ENCODE peak calls at places on chromosomes 2 and 18, in nine cellular contexts. One of them, this sample, is unnamed.

GRCh38 chr18:23099621-23100020 is 35.7 kb upstream of the CABLES1 start:
- DNase-seq in AG09309: no peak
- DNase-seq in adrenal gland: no peak
- DNase-seq in left ventricle myocardium inferior: no peak
- DNase-seq in OCI-LY7: no peak
- DNase-seq in cardiac muscle cell: no peak
- DNase-seq in fibroblast of mammary gland: no peak
- DNase-seq in fibroblast of the aortic adventitia: no peak
- DNase-seq in fibroblast of pulmonary artery: no peak
- DNase-seq in this sample: no peak

GRCh38 chr2:175062787-175063585 is 57.8 kb upstream of the CHN1 start:
- DNase-seq in AG09309: no peak
- DNase-seq in OCI-LY7: peak
- DNase-seq in cardiac muscle cell: no peak
- DNase-seq in left ventricle myocardium inferior: no peak
- DNase-seq in fibroblast of mammary gland: no peak
- DNase-seq in fibroblast of pulmonary artery: no peak
- DNase-seq in fibroblast of the aortic adventitia: no peak
- DNase-seq in adrenal gland: no peak
- DNase-seq in this sample: no peak

GRCh38 chr2:171811229-171811628 is 82.8 kb downstream of the SLC25A12 start:
- DNase-seq in OCI-LY7: peak
- DNase-seq in fibroblast of the aortic adventitia: peak
- DNase-seq in cardiac muscle cell: peak
- DNase-seq in fibroblast of pulmonary artery: peak
- DNase-seq in adrenal gland: no peak
- DNase-seq in fibroblast of mammary gland: peak
- DNase-seq in AG09309: no peak
- DNase-seq in left ventricle myocardium inferior: no peak
- DNase-seq in this sample: peak

GRCh38 chr2:215505044-215505786 is 69.3 kb upstream of the FN1 start:
- DNase-seq in OCI-LY7: no peak
- DNase-seq in adrenal gland: no peak
- DNase-seq in cardiac muscle cell: no peak
- DNase-seq in left ventricle myocardium inferior: no peak
- DNase-seq in fibroblast of mammary gland: peak
- DNase-seq in fibroblast of pulmonary artery: peak
- DNase-seq in AG09309: peak
- DNase-seq in fibroblast of the aortic adventitia: peak
- DNase-seq in this sample: peak

GRCh38 chr2:164841719-164842623 is at the start of gene COBLL1:
- DNase-seq in fibroblast of the aortic adventitia: peak
- DNase-seq in fibroblast of pulmonary artery: peak
- DNase-seq in fibroblast of mammary gland: peak
- DNase-seq in AG09309: no peak
- DNase-seq in left ventricle myocardium inferior: peak
- DNase-seq in adrenal gland: peak
- DNase-seq in cardiac muscle cell: peak
- DNase-seq in OCI-LY7: peak
- DNase-seq in this sample: peak

GRCh38 chr2:136328396-136328795 is 210.4 kb upstream of the CXCR4 start:
- DNase-seq in cardiac muscle cell: no peak
- DNase-seq in AG09309: no peak
- DNase-seq in adrenal gland: no peak
- DNase-seq in fibroblast of mammary gland: no peak
- DNase-seq in left ventricle myocardium inferior: no peak
- DNase-seq in fibroblast of the aortic adventitia: no peak
- DNase-seq in fibroblast of pulmonary artery: no peak
- DNase-seq in OCI-LY7: no peak
- DNase-seq in this sample: no peak

GRCh38 chr2:23532311-23533013 is 147.5 kb downstream of the KLHL29 start:
- DNase-seq in cardiac muscle cell: peak
- DNase-seq in fibroblast of pulmonary artery: no peak
- DNase-seq in fibroblast of the aortic adventitia: no peak
- DNase-seq in adrenal gland: no peak
- DNase-seq in left ventricle myocardium inferior: no peak
- DNase-seq in OCI-LY7: no peak
- DNase-seq in AG09309: no peak
- DNase-seq in fibroblast of mammary gland: no peak
- DNase-seq in this sample: peak

GRCh38 chr18:76453057-76453561 is 41.9 kb downstream of the ZNF516 start:
- DNase-seq in fibroblast of mammary gland: no peak
- DNase-seq in fibroblast of pulmonary artery: no peak
- DNase-seq in adrenal gland: no peak
- DNase-seq in AG09309: no peak
- DNase-seq in OCI-LY7: no peak
- DNase-seq in cardiac muscle cell: no peak
- DNase-seq in left ventricle myocardium inferior: no peak
- DNase-seq in fibroblast of the aortic adventitia: no peak
- DNase-seq in this sample: no peak

GRCh38 chr2:17146358-17146757 is 371.9 kb downstream of the RAD51AP2 start:
- DNase-seq in fibroblast of pulmonary artery: no peak
- DNase-seq in left ventricle myocardium inferior: no peak
- DNase-seq in OCI-LY7: no peak
- DNase-seq in fibroblast of the aortic adventitia: no peak
- DNase-seq in fibroblast of mammary gland: no peak
- DNase-seq in adrenal gland: no peak
- DNase-seq in AG09309: no peak
- DNase-seq in cardiac muscle cell: no peak
- DNase-seq in this sample: no peak

GRCh38 chr2:156901373-156902031 is 356.0 kb upstream of the GALNT5 start:
- DNase-seq in left ventricle myocardium inferior: no peak
- DNase-seq in cardiac muscle cell: no peak
- DNase-seq in fibroblast of mammary gland: peak
- DNase-seq in OCI-LY7: no peak
- DNase-seq in fibroblast of the aortic adventitia: peak
- DNase-seq in adrenal gland: no peak
- DNase-seq in AG09309: no peak
- DNase-seq in fibroblast of pulmonary artery: peak
- DNase-seq in this sample: peak

GRCh38 chr18:23337599-23338444 is 115.3 kb upstream of the RIOK3 start:
- DNase-seq in OCI-LY7: no peak
- DNase-seq in fibroblast of the aortic adventitia: no peak
- DNase-seq in AG09309: no peak
- DNase-seq in adrenal gland: no peak
- DNase-seq in fibroblast of pulmonary artery: peak
- DNase-seq in fibroblast of mammary gland: peak
- DNase-seq in left ventricle myocardium inferior: no peak
- DNase-seq in cardiac muscle cell: no peak
- DNase-seq in this sample: peak

GRCh38 chr18:46199515-46200147 is 95.4 kb downstream of the HAUS1 start:
- DNase-seq in fibroblast of pulmonary artery: peak
- DNase-seq in fibroblast of the aortic adventitia: peak
- DNase-seq in fibroblast of mammary gland: peak
- DNase-seq in cardiac muscle cell: no peak
- DNase-seq in adrenal gland: no peak
- DNase-seq in AG09309: no peak
- DNase-seq in left ventricle myocardium inferior: no peak
- DNase-seq in OCI-LY7: no peak
- DNase-seq in this sample: peak

GRCh38 chr2:7012141-7012809 is 95.1 kb downstream of the RNF144A start:
- DNase-seq in cardiac muscle cell: peak
- DNase-seq in fibroblast of pulmonary artery: peak
- DNase-seq in AG09309: peak
- DNase-seq in adrenal gland: no peak
- DNase-seq in OCI-LY7: no peak
- DNase-seq in fibroblast of the aortic adventitia: peak
- DNase-seq in fibroblast of mammary gland: peak
- DNase-seq in left ventricle myocardium inferior: no peak
- DNase-seq in this sample: peak

GRCh38 chr2:15937882-15938802 is 2.2 kb upstream of the MYCN start:
- DNase-seq in AG09309: no peak
- DNase-seq in fibroblast of the aortic adventitia: no peak
- DNase-seq in fibroblast of mammary gland: no peak
- DNase-seq in fibroblast of pulmonary artery: no peak
- DNase-seq in left ventricle myocardium inferior: no peak
- DNase-seq in cardiac muscle cell: no peak
- DNase-seq in adrenal gland: no peak
- DNase-seq in OCI-LY7: no peak
- DNase-seq in this sample: no peak

GRCh38 chr2:118856978-118857676 is 9.7 kb upstream of the EN1 start:
- DNase-seq in fibroblast of mammary gland: no peak
- DNase-seq in cardiac muscle cell: no peak
- DNase-seq in AG09309: no peak
- DNase-seq in left ventricle myocardium inferior: no peak
- DNase-seq in OCI-LY7: no peak
- DNase-seq in adrenal gland: no peak
- DNase-seq in fibroblast of pulmonary artery: no peak
- DNase-seq in fibroblast of the aortic adventitia: no peak
- DNase-seq in this sample: no peak

DNA sequence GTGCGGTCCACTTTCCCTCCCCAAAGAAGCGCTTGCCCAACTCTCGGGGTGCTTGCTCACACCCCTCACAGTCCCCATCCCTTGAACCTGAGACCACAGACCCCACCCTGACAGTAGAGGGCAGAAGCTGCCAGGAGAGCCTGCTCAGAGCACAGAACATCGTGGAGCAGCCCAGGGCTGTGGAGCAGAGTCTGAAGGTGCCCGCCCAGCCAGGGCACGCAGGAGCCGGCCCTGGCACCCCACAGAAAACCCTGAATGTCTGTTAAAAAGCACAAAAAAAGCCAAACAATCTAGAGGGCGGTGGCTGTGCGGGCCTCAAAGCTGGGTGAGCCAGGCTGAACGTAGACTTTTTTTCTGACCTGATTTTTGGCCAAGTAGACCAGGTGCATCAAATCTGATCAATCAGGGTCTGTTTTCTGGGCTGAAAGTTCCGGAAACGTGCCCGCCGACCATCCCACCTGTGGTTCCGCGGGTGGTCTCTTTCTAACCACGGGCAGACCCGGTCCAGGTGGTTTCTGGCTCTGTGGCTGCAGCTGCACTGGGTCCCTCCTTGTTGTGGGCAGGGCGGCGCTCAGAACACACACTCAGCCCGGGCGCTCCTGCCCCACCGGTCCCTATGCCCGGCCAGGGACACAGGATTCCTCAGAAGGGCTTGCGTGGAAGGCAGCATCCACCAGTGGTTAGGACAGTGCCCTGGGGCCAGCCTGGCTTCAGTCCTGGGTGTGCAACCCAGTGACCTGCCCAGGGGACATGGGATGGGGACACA is 66.3 kb downstream of the SLC66A2 start:
- DNase-seq in cardiac muscle cell: no peak
- DNase-seq in fibroblast of pulmonary artery: no peak
- DNase-seq in fibroblast of the aortic adventitia: no peak
- DNase-seq in fibroblast of mammary gland: no peak
- DNase-seq in OCI-LY7: peak
- DNase-seq in adrenal gland: no peak
- DNase-seq in AG09309: no peak
- DNase-seq in left ventricle myocardium inferior: no peak
- DNase-seq in this sample: no peak
- TF ChIP-seq CTCF in cardiac muscle cell: no peak
- TF ChIP-seq CTCF in fibroblast of pulmonary artery: no peak
- TF ChIP-seq CTCF in fibroblast of the aortic adventitia: no peak
- TF ChIP-seq CTCF in fibroblast of mammary gland: no peak
- TF ChIP-seq CTCF in OCI-LY7: peak
- TF ChIP-seq CTCF in adrenal gland: no peak
- TF ChIP-seq CTCF in AG09309: no peak
- TF ChIP-seq CTCF in left ventricle myocardium inferior: no peak
- TF ChIP-seq CTCF in this sample: no peak

GRCh38 chr2:95012881-95013550 is 12.5 kb upstream of the MAL start:
- DNase-seq in fibroblast of mammary gland: peak
- DNase-seq in left ventricle myocardium inferior: no peak
- DNase-seq in cardiac muscle cell: no peak
- DNase-seq in OCI-LY7: no peak
- DNase-seq in fibroblast of pulmonary artery: no peak
- DNase-seq in adrenal gland: no peak
- DNase-seq in fibroblast of the aortic adventitia: no peak
- DNase-seq in AG09309: no peak
- DNase-seq in this sample: no peak

GRCh38 chr2:95016616-95017307 is 8.7 kb upstream of the MAL start:
- DNase-seq in adrenal gland: no peak
- DNase-seq in fibroblast of pulmonary artery: no peak
- DNase-seq in cardiac muscle cell: no peak
- DNase-seq in OCI-LY7: no peak
- DNase-seq in AG09309: no peak
- DNase-seq in fibroblast of mammary gland: no peak
- DNase-seq in fibroblast of the aortic adventitia: no peak
- DNase-seq in left ventricle myocardium inferior: no peak
- DNase-seq in this sample: no peak

GRCh38 chr2:95015261-95015918 is 10.1 kb upstream of the MAL start:
- DNase-seq in left ventricle myocardium inferior: no peak
- DNase-seq in AG09309: no peak
- DNase-seq in OCI-LY7: no peak
- DNase-seq in adrenal gland: no peak
- DNase-seq in fibroblast of pulmonary artery: no peak
- DNase-seq in cardiac muscle cell: no peak
- DNase-seq in fibroblast of mammary gland: no peak
- DNase-seq in fibroblast of the aortic adventitia: no peak
- DNase-seq in this sample: no peak

GRCh38 chr2:95013726-95014125 is 11.8 kb upstream of the MAL start:
- DNase-seq in adrenal gland: no peak
- DNase-seq in fibroblast of mammary gland: no peak
- DNase-seq in fibroblast of the aortic adventitia: no peak
- DNase-seq in left ventricle myocardium inferior: no peak
- DNase-seq in fibroblast of pulmonary artery: no peak
- DNase-seq in cardiac muscle cell: no peak
- DNase-seq in AG09309: no peak
- DNase-seq in OCI-LY7: no peak
- DNase-seq in this sample: no peak

GRCh38 chr2:95014126-95014708 is 11.3 kb upstream of the MAL start:
- DNase-seq in adrenal gland: no peak
- DNase-seq in left ventricle myocardium inferior: no peak
- DNase-seq in fibroblast of mammary gland: no peak
- DNase-seq in fibroblast of pulmonary artery: no peak
- DNase-seq in cardiac muscle cell: no peak
- DNase-seq in AG09309: no peak
- DNase-seq in fibroblast of the aortic adventitia: no peak
- DNase-seq in OCI-LY7: no peak
- DNase-seq in this sample: no peak
- H3K4me3 ChIP-seq in adrenal gland: no peak
- H3K4me3 ChIP-seq in left ventricle myocardium inferior: no peak
- H3K4me3 ChIP-seq in fibroblast of mammary gland: no peak
- H3K4me3 ChIP-seq in fibroblast of pulmonary artery: no peak
- H3K4me3 ChIP-seq in cardiac muscle cell: no peak
- H3K4me3 ChIP-seq in AG09309: no peak
- H3K4me3 ChIP-seq in fibroblast of the aortic adventitia: no peak
- H3K4me3 ChIP-seq in OCI-LY7: no peak
- H3K4me3 ChIP-seq in this sample: no peak

DNA sequence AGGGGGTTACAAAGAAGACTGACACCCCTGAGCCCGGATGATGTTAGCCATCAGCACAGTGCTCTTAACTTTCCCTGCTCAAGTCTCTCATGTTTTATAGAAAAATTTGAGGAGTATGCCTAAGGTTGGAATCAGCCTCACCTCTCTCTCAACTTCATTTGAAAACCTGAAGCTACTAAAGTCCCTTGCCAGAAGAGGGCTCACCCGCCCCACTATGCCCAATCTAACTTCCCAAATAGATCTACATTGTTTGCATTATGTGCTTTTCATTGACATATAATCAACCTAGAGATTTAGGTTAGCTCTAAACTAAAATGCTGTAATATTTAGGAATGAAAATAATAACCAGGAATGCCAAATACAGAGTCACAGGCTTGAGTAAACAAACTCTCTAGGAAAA is 305.4 kb downstream of the NCKAP5 start:
- DNase-seq in adrenal gland: no peak
- DNase-seq in fibroblast of mammary gland: no peak
- DNase-seq in left ventricle myocardium inferior: no peak
- DNase-seq in OCI-LY7: no peak
- DNase-seq in fibroblast of the aortic adventitia: peak
- DNase-seq in fibroblast of pulmonary artery: no peak
- DNase-seq in AG09309: peak
- DNase-seq in cardiac muscle cell: no peak
- DNase-seq in this sample: peak
- TF ChIP-seq CTCF in adrenal gland: no peak
- TF ChIP-seq CTCF in fibroblast of mammary gland: no peak
- TF ChIP-seq CTCF in left ventricle myocardium inferior: peak
- TF ChIP-seq CTCF in OCI-LY7: peak
- TF ChIP-seq CTCF in fibroblast of the aortic adventitia: peak
- TF ChIP-seq CTCF in fibroblast of pulmonary artery: no peak
- TF ChIP-seq CTCF in AG09309: peak
- TF ChIP-seq CTCF in cardiac muscle cell: no peak
- TF ChIP-seq CTCF in this sample: peak

GRCh38 chr18:5196253-5197031 is 615 bp downstream of the AKAIN1 start:
- DNase-seq in cardiac muscle cell: peak
- DNase-seq in OCI-LY7: no peak
- DNase-seq in fibroblast of the aortic adventitia: no peak
- DNase-seq in left ventricle myocardium inferior: peak
- DNase-seq in AG09309: no peak
- DNase-seq in fibroblast of mammary gland: no peak
- DNase-seq in fibroblast of pulmonary artery: no peak
- DNase-seq in adrenal gland: no peak
- DNase-seq in this sample: no peak
- H3K4me3 ChIP-seq in cardiac muscle cell: peak
- H3K4me3 ChIP-seq in OCI-LY7: no peak
- H3K4me3 ChIP-seq in fibroblast of the aortic adventitia: no peak
- H3K4me3 ChIP-seq in left ventricle myocardium inferior: no peak
- H3K4me3 ChIP-seq in AG09309: no peak
- H3K4me3 ChIP-seq in fibroblast of mammary gland: no peak
- H3K4me3 ChIP-seq in fibroblast of pulmonary artery: no peak
- H3K4me3 ChIP-seq in adrenal gland: no peak
- H3K4me3 ChIP-seq in this sample: no peak

This sample was measured in choroid plexus epithelial cell.